ENCODE peak calls at places on chromosome 6, in ten cellular contexts. I, O, Q, U, Y, K, D, H, F and J are unnamed samples.

GRCh38 chr6:150685860-150686259 is 86.2 kb downstream of the PLEKHG1 start:
- DNase-seq in I (no peak), O (peak; percentile 26), Q (peak; percentile 29), U (no peak), Y (no peak), K (no peak), D (peak; percentile 12), H (no peak), F (no peak), J (peak; percentile 18)

GRCh38 chr6:38162493-38163185 is 343.1 kb downstream of the ZFAND3 start:
- DNase-seq in I (no peak), O (no peak), Q (no peak), U (no peak), Y (no peak), K (no peak), D (no peak), H (no peak), F (no peak), J (no peak)

GRCh38 chr6:117200067-117200466 is 65.3 kb upstream of the VGLL2 start:
- DNase-seq in I (no peak), O (no peak), Q (no peak), U (no peak), Y (no peak), K (no peak), D (no peak), H (no peak), F (no peak), J (no peak)

GRCh38 chr6:56957856-56958255 is 2.9 kb downstream of the BEND6 start:
- DNase-seq in I (no peak), O (no peak), Q (no peak), U (no peak), Y (no peak), K (no peak), D (no peak), H (no peak), F (no peak), J (no peak)

GRCh38 chr6:36141091-36141490 is 10.8 kb downstream of the MAPK13 start:
- DNase-seq in I (no peak), O (no peak), Q (no peak), U (no peak), Y (no peak), K (no peak), D (no peak), H (no peak), F (no peak), J (no peak)

GRCh38 chr6:132392792-132393191 is 8.5 kb downstream of the MOXD1 start:
- DNase-seq in I (no peak), O (no peak), Q (peak; percentile 42), U (no peak), Y (no peak), K (no peak), D (no peak), H (peak; percentile 34), F (no peak), J (peak; percentile 18)

GRCh38 chr6:91761621-91762020 is 1174.7 kb upstream of the MAP3K7 start:
- DNase-seq in I (no peak), O (no peak), Q (no peak), U (no peak), Y (no peak), K (no peak), D (no peak), H (no peak), F (no peak), J (no peak)

GRCh38 chr6:142613981-142614380 is 312.2 kb downstream of the ADGRG6 start:
- DNase-seq in I (no peak), O (no peak), Q (no peak), U (no peak), Y (no peak), K (no peak), D (no peak), H (no peak), F (no peak), J (peak; percentile 36)

GRCh38 chr6:43093361-43094289 is 17.5 kb downstream of the PTK7 start:
- DNase-seq in I (no peak), O (no peak), Q (no peak), U (peak; percentile 69), Y (no peak), K (no peak), D (peak; percentile 54), H (peak; percentile 64), F (no peak), J (peak; percentile 88)

GRCh38 chr6:56019973-56020372 is 144.6 kb upstream of the BMP5 start:
- DNase-seq in I (no peak), O (no peak), Q (no peak), U (no peak), Y (no peak), K (no peak), D (no peak), H (no peak), F (no peak), J (no peak)

GRCh38 chr6:26254666-26255176 is 110.3 kb upstream of the BTN3A2 start:
- DNase-seq in I (no peak), O (no peak), Q (no peak), U (no peak), Y (no peak), K (no peak), D (no peak), H (peak; percentile 26), F (no peak), J (no peak)

GRCh38 chr6:24537771-24538385 is 43.1 kb downstream of the ALDH5A1 start:
- DNase-seq in I (no peak), O (no peak), Q (no peak), U (no peak), Y (no peak), K (no peak), D (no peak), H (no peak), F (no peak), J (peak; percentile 13)

GRCh38 chr6:156183678-156184077 is 593.5 kb upstream of the ARID1B start:
- DNase-seq in I (no peak), O (no peak), Q (no peak), U (no peak), Y (no peak), K (no peak), D (no peak), H (no peak), F (no peak), J (no peak)

GRCh38 chr6:36985963-36986703 is at the start of gene MTCH1:
- DNase-seq in I (peak; percentile 91), O (peak; percentile 79), Q (peak; percentile 90), U (peak; percentile 96), Y (peak; percentile 85), K (peak; percentile 85), D (peak; percentile 94), H (peak; percentile 94), F (peak; percentile 41), J (peak; percentile 89)

GRCh38 chr6:143205983-143206382 is 145.3 kb downstream of the AIG1 start:
- DNase-seq in I (no peak), O (no peak), Q (no peak), U (no peak), Y (no peak), K (no peak), D (no peak), H (no peak), F (no peak), J (no peak)

GRCh38 chr6:1199981-1200637 is 111.8 kb upstream of the FOXQ1 start:
- DNase-seq in I (no peak), O (no peak), Q (no peak), U (no peak), Y (no peak), K (no peak), D (no peak), H (no peak), F (no peak), J (no peak)

GRCh38 chr6:38207371-38207770 is 387.8 kb downstream of the ZFAND3 start:
- DNase-seq in I (no peak), O (no peak), Q (no peak), U (no peak), Y (no peak), K (no peak), D (no peak), H (no peak), F (no peak), J (no peak)

GRCh38 chr6:109069746-109070145 is 24.9 kb downstream of the SESN1 start:
- DNase-seq in I (no peak), O (no peak), Q (no peak), U (no peak), Y (no peak), K (no peak), D (peak; percentile 69), H (peak; percentile 55), F (no peak), J (no peak)

GRCh38 chr6:30894381-30894780 is 10.1 kb downstream of the DDR1 start:
- DNase-seq in I (no peak), O (no peak), Q (no peak), U (no peak), Y (no peak), K (no peak), D (no peak), H (no peak), F (no peak), J (no peak)

GRCh38 chr6:122129313-122130025 is 270.0 kb upstream of the HSF2 start:
- DNase-seq in I (no peak), O (no peak), Q (no peak), U (no peak), Y (no peak), K (no peak), D (no peak), H (no peak), F (no peak), J (no peak)